ENCODE peak calls at places on chromosome 22, in four cellular contexts. A is thoracic aorta; G is uterus; E is CD8-positive, alpha-beta T cell. I is an unnamed sample. For H3K36me3, the result is how much of the 10 kb centered on the place peaks cover.

GRCh38 chr22:50318356-50318697 is 8.5 kb downstream of the DENND6B start:
- DNase-seq in A (no peak), G (no peak), E (no peak), I (no peak)

GRCh38 chr22:34055525-34056200 is 135.4 kb upstream of the LARGE1 start:
- DNase-seq in A (no peak), G (no peak), E (no peak), I (no peak)

GRCh38 chr22:48650323-48651035 is 1177.2 kb downstream of the BRD1 start:
- DNase-seq in A (no peak), G (no peak), E (no peak), I (no peak)

GRCh38 chr22:35761037-35761436 is 43.4 kb downstream of the APOL5 start:
- DNase-seq in A (no peak), G (no peak), E (no peak), I (no peak)

GRCh38 chr22:34475886-34476285 is 555.6 kb upstream of the LARGE1 start:
- DNase-seq in A (no peak), G (no peak), E (no peak), I (no peak)

GRCh38 chr22:17523925-17524324 is 39.4 kb upstream of the SLC25A18 start:
- DNase-seq in A (no peak), G (no peak), E (no peak), I (no peak)

GRCh38 chr22:36141481-36141880 is 19.1 kb downstream of the APOL3 start:
- DNase-seq in A (no peak), G (no peak), E (no peak), I (no peak)

GRCh38 chr22:31148953-31149627 is 8.8 kb upstream of the PLA2G3 start:
- DNase-seq in A (no peak), G (peak), E (peak), I (peak)

GRCh38 chr22:40030757-40031092 is 36.0 kb downstream of the FAM83F start:
- DNase-seq in A (no peak), G (no peak), E (no peak), I (no peak)

GRCh38 chr22:33382427-33382826 is 324.2 kb upstream of the SYN3 start:
- DNase-seq in A (no peak), G (no peak), E (no peak), I (no peak)

GRCh38 chr22:48874956-48875355 is 952.7 kb downstream of the BRD1 start:
- DNase-seq in A (no peak), G (no peak), E (no peak), I (no peak)

DNA sequence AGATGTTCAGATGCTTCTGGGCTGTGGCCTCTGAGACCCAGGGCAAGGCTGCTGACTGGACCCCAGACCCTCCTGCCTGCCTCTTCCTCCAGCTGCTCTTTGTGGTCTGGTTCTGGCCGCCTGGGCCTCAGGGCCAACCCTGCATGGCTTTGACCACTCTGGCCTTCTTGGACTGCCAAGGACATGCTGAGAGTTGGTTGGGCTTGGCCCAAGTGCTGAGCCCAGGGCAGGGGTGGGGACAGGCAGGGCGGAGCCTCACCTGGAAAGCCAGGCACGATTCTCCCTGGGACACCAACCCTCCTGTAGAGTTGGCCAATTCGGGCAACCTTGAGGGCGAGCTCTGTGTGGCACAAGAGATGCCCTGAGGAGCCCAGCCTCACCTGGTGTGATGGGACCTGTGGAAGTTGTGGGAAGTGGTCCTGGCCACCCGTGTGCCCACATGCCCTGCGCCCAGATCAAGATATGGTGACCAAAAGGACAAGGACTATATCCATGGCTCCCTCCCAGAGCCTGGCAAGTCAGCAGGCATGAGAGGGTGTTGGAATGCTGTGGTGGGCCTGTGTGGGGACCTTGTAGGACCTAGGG is 11.6 kb downstream of the TANGO2 start:
- DNase-seq in A (no peak), G (no peak), E (no peak), I (no peak)
- H3K36me3 ChIP-seq in A (under half), G (under half), E (under half), I (under half)

GRCh38 chr22:41274856-41275255 is 11.1 kb downstream of the RANGAP1 start:
- DNase-seq in A (no peak), G (no peak), E (no peak), I (no peak)

GRCh38 chr22:41271787-41272186 is 14.2 kb downstream of the RANGAP1 start:
- DNase-seq in A (no peak), G (no peak), E (no peak), I (no peak)

GRCh38 chr22:41267958-41268357 is 18.0 kb downstream of the RANGAP1 start:
- DNase-seq in A (no peak), G (no peak), E (no peak), I (no peak)

DNA sequence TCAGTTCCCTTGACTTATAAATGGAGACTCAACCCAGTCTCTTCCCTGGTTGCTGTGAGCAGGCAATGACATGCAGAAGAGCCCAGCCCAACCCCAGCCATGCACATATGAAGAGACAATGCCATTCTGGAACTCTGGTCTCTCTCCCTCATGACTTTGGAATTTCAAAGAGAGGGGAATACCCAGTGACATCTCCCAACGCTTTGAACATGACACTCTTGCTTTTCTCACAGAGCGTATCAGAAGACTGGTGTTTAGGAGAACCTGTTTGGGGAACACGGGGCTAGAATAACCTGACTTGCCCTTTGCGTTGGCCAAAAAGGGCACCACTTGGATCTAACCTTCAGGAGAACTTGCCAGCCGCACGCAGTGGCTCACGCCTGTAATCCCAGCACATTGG is 12.9 kb downstream of the RANGAP1 start:
- DNase-seq in A (no peak), G (no peak), E (no peak), I (no peak)
- H3K36me3 ChIP-seq in A (under half), G (under half), E (under half), I (under half)

GRCh38 chr22:37435970-37436603 is 8.8 kb upstream of the ELFN2 start:
- DNase-seq in A (no peak), G (no peak), E (no peak), I (no peak)
- H3K36me3 ChIP-seq in A (under half), G (under half), E (under half), I (under half)

DNA sequence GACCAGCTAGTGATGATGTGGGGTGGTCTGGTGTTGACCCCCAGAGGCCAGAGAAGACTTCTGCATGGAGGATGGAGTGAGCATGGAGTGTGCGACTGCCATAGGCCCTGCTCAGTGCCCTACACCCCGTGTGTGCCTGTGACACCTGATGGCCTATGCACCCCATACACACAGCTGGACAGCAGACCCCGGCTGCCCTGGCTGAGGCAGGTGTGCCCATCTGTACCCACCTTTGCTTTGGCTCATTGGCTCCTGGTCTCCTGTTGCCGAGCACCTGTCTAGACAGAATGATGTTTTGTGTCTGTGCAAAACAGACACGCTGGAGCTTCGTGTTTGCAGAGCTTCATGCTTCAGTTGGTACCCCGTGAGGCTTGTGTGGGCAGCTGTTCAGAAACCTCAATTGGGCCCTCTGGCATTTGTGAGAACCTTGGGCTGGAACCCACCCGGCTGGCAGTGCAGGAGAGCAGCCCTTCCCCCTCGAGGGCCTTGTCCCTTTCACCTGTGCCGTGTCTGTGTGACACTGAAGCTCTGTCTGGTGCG is 27.5 kb downstream of the BCR start:
- DNase-seq in A (no peak), G (no peak), E (no peak), I (no peak)
- H3K36me3 ChIP-seq in A (under half), G (under half), E (under half), I (under half)

DNA sequence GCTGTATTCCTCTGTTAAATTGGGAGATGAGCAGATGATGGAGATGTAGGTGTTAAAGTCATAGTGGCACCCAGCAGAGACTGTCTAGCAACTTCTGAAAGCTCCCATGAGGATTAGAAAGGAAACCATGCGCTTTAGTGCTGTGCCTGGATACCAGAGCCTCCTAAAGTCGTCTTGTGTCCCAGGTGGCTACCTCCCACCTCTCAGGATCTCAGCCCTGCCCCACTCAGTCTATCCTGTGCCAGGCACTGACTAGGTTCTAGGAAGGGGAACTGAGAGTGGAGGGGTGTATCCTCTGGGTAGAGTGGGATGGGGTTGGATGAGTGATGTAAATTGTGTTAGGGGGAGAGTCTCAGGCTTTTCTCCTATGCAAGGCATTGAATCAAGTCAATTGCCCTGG is 60.2 kb downstream of the KIAA1671 start:
- DNase-seq in A (no peak), G (no peak), E (no peak), I (no peak)
- H3K36me3 ChIP-seq in A (under half), G (under half), E (under half), I (under half)

DNA sequence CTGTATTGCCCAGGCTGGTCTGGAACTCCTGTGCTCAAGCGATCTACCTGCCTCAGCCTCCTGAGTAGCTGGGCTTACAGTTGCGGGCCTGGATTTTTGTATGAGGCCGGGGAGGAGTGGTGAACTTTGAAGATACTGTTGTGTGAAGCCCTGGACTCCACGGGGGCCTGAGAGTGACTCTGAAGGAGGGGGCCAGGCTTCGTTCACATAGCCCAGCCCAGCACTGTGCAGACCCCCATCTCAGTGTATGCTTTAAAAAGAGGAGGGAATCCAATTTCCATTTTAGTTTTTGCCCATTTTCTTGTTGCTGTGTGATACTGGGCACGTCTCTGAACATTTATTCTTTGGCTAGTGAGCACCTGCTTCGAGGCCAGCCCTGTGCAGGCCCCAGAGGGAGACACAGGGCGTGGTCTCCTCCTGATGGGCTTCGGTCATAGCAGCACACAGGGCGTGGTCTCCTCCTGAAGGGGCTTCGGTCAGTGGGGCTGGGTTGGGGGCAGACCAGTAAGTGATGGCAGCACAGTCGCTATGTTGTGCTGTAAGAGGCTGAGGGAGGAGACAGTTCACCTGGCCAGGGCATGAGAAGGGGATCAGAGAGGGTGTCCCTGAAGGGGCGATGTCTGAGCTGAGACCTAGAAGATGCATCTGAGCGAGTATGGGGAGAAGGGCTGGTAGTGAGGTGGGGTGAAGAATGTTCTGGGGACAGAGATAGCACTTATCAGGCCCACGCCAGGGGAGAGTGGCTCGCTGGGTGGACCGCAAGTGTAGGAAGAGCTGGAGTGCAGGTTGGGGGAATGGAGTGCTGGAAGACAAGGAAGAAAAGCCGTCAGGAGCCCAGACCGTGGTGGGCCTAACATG is 14.0 kb downstream of the SAMM50 start:
- DNase-seq in A (no peak), G (no peak), E (no peak), I (no peak)
- H3K36me3 ChIP-seq in A (under half), G (under half), E (half or more), I (half or more)

GRCh38 chr22:43170131-43170480 is 16.8 kb downstream of the TTLL12 start:
- DNase-seq in A (no peak), G (no peak), E (no peak), I (no peak)

GRCh38 chr22:43171607-43172006 is 15.3 kb downstream of the TTLL12 start:
- DNase-seq in A (no peak), G (no peak), E (no peak), I (no peak)

GRCh38 chr22:43171019-43171491 is 15.9 kb downstream of the TTLL12 start:
- DNase-seq in A (no peak), G (no peak), E (no peak), I (no peak)

GRCh38 chr22:43168416-43169309 is 17.3 kb downstream of the TSPO start:
- DNase-seq in A (no peak), G (no peak), E (no peak), I (no peak)

GRCh38 chr22:43169310-43170130 is 17.4 kb downstream of the TTLL12 start:
- DNase-seq in A (no peak), G (no peak), E (no peak), I (no peak)
- H3K36me3 ChIP-seq in A (under half), G (under half), E (under half), I (under half)

DNA sequence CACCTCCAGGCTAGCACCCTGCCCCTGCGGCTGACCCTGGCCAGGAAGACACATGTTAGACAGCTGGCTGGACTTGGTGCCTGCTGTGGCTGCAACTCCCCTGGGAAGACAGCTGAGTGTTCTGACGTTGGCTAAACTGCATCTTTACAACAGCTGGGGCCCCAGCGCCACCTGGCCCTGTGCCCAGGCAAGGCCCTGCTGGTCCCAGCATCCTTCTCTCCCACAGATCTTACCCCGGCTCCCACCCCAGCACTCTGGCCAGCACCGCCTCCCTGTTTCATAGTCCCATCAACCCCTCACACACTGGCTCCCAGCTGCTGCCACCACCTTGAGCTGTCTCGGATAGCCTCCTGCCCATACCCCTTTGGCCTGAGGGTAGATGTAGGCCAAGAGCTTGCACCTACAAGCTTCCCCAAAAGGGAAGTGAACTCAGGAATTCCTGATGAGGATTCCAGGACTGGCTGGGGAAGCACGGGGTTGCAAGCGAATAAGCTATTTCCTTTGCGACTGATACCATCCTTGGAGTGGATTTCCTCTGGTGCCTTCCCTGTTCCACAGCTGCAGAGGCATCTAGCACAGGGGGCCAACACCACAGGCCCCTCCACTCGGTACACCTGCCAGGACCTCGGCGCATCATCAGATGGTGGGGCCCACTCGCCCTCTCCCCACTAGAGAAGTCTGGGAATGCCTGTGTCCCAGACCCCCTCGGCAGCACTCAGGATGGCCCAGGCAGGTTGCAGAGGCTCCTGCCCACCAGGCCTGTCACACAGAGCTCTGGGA is 28.5 kb downstream of the RSPH14 start:
- DNase-seq in A (no peak), G (no peak), E (no peak), I (peak)
- H3K36me3 ChIP-seq in A (under half), G (under half), E (under half), I (under half)

GRCh38 chr22:19396561-19396933 is 35.0 kb downstream of the HIRA start:
- DNase-seq in A (no peak), G (no peak), E (no peak), I (no peak)
- H3K36me3 ChIP-seq in A (half or more), G (under half), E (half or more), I (half or more)

DNA sequence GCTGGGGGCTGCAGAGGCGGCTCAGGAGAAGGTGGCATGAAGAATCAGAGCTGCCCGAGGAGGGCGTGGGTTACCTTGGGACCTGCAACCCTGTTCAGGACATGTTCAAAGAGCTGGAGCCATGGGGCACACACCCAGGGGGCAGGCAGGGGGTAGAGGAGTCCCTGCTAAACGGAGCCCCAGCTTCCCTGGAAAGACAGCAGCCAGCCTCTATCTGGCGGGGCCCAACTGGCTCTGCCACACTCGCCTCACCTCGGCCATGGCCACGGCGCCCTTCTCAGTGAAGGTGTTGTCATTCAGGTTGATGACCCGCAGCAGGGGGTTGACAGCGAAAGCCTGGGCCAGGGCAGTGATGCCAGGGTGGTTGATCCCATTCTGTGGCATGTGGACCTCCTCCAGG is 17.0 kb upstream of the CHADL start:
- DNase-seq in A (no peak), G (no peak), E (no peak), I (no peak)
- H3K36me3 ChIP-seq in A (half or more), G (under half), E (half or more), I (half or more)